ENCODE peak calls at places on chromosomes 3 and 15, in four cellular contexts. One of them, this sample, is unnamed.

GRCh38 chr3:42511196-42511595 is 8.8 kb downstream of the VIPR1 start:
- DNase-seq in effector memory CD8-positive, alpha-beta T cell: no peak
- DNase-seq in mesenteric fat pad: no peak
- DNase-seq in left colon: no peak
- DNase-seq in this sample: no peak

GRCh38 chr3:123728014-123728413 is 143.2 kb upstream of the HACD2 start:
- DNase-seq in mesenteric fat pad: no peak
- DNase-seq in left colon: no peak
- DNase-seq in effector memory CD8-positive, alpha-beta T cell: no peak
- DNase-seq in this sample: no peak

GRCh38 chr15:59255647-59256380 is 49.2 kb downstream of the LDHAL6B start:
- DNase-seq in left colon: peak
- DNase-seq in mesenteric fat pad: no peak
- DNase-seq in effector memory CD8-positive, alpha-beta T cell: no peak
- DNase-seq in this sample: peak

GRCh38 chr3:38011111-38011510 is 18.3 kb downstream of the PLCD1 start:
- DNase-seq in left colon: no peak
- DNase-seq in mesenteric fat pad: no peak
- DNase-seq in effector memory CD8-positive, alpha-beta T cell: no peak
- DNase-seq in this sample: no peak

GRCh38 chr15:100536733-100537132 is 8.0 kb upstream of the CERS3 start:
- DNase-seq in left colon: no peak
- DNase-seq in mesenteric fat pad: no peak
- DNase-seq in effector memory CD8-positive, alpha-beta T cell: no peak
- DNase-seq in this sample: no peak

GRCh38 chr15:83602021-83602420 is 51.9 kb upstream of the ADAMTSL3 start:
- DNase-seq in left colon: no peak
- DNase-seq in effector memory CD8-positive, alpha-beta T cell: no peak
- DNase-seq in mesenteric fat pad: no peak
- DNase-seq in this sample: no peak

GRCh38 chr15:37764733-37765191 is 169.7 kb upstream of the TMCO5A start:
- DNase-seq in effector memory CD8-positive, alpha-beta T cell: no peak
- DNase-seq in mesenteric fat pad: no peak
- DNase-seq in left colon: peak
- DNase-seq in this sample: peak

GRCh38 chr15:29616512-29616911 is 205.8 kb downstream of the TJP1 start:
- DNase-seq in left colon: no peak
- DNase-seq in mesenteric fat pad: no peak
- DNase-seq in effector memory CD8-positive, alpha-beta T cell: no peak
- DNase-seq in this sample: no peak

GRCh38 chr3:149894211-149894610 is 76.5 kb downstream of the PFN2 start:
- DNase-seq in mesenteric fat pad: no peak
- DNase-seq in effector memory CD8-positive, alpha-beta T cell: no peak
- DNase-seq in left colon: no peak
- DNase-seq in this sample: no peak

GRCh38 chr3:184620101-184620798 is 58.7 kb downstream of the EPHB3 start:
- DNase-seq in effector memory CD8-positive, alpha-beta T cell: no peak
- DNase-seq in mesenteric fat pad: no peak
- DNase-seq in left colon: no peak
- DNase-seq in this sample: no peak

GRCh38 chr3:101634591-101635196 is 42.2 kb downstream of the ZBTB11 start:
- DNase-seq in effector memory CD8-positive, alpha-beta T cell: no peak
- DNase-seq in left colon: no peak
- DNase-seq in mesenteric fat pad: no peak
- DNase-seq in this sample: no peak

GRCh38 chr3:49022751-49023171 is 840 bp downstream of the NDUFAF3 start:
- DNase-seq in left colon: peak
- DNase-seq in effector memory CD8-positive, alpha-beta T cell: no peak
- DNase-seq in mesenteric fat pad: no peak
- DNase-seq in this sample: no peak